ENCODE peak calls at places on chromosomes 7 and 10, in five cellular contexts. Y, O, Z, M and T are unnamed samples.

GRCh38 chr7:46162582-46162981 is 241.5 kb upstream of the IGFBP3 start:
- DNase-seq in O (no peak), Z (no peak), Y (no peak), M (no peak), T (no peak)

GRCh38 chr7:114519215-114519614 is 104.6 kb downstream of the FOXP2 start:
- DNase-seq in O (no peak), M (no peak), Z (no peak), Y (no peak), T (no peak)

GRCh38 chr7:30256459-30256858 is 27.9 kb upstream of the ZNRF2 start:
- DNase-seq in O (no peak), Z (no peak), Y (no peak), M (no peak), T (no peak)

GRCh38 chr7:16590424-16590823 is 55.1 kb downstream of the ANKMY2 start:
- DNase-seq in O (no peak), M (no peak), Y (no peak), Z (no peak), T (no peak)

GRCh38 chr7:2641406-2642393 is 9.9 kb downstream of the TTYH3 start:
- DNase-seq in Y (peak), O (peak), Z (peak), M (no peak), T (no peak)

GRCh38 chr10:116889066-116889465 is 39.8 kb downstream of the ENO4 start:
- DNase-seq in M (no peak), O (no peak), Z (no peak), Y (no peak), T (no peak)

GRCh38 chr7:88967432-88967831 is 171.9 kb upstream of the TEX47 start:
- DNase-seq in M (no peak), Z (no peak), O (no peak), Y (no peak), T (no peak)

GRCh38 chr10:22218448-22218847 is 633 bp upstream of the EBLN1 start:
- DNase-seq in O (no peak), M (no peak), Y (no peak), Z (no peak), T (no peak)

GRCh38 chr10:69963178-69963834 is 89.3 kb upstream of the MACROH2A2 start:
- DNase-seq in Z (no peak), M (no peak), O (no peak), Y (peak), T (no peak)

DNA sequence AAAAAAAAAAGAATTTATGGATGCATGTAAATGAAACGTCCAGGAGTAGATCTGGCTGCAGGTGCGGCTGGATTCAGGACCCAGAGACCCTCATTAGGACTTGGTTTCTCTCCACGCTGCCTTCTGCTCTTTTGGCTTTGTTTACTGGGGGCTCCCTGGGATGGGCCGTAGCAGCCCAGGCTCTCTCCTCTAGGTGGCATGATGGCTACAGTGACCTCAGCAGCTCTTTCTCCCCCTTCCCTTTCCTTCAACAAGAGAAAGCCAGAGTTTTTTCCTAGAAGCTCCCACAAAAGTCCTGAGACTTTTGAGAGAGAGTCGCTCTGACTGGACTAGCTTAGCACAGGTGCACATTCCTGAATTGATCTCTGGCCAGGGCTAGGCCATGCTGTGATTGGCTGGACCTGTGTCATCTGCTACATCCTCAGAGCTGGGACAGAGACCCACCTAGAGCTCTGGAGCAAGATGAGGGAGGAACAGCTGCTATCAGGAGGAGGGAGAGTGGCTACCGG is 67.8 kb upstream of the PDCD4 start:
- DNase-seq in M (no peak), O (peak), Y (peak), Z (no peak), T (no peak)
- TF ChIP-seq CTCF in M (peak), O (peak), Y (peak), Z (peak), T (peak)

DNA sequence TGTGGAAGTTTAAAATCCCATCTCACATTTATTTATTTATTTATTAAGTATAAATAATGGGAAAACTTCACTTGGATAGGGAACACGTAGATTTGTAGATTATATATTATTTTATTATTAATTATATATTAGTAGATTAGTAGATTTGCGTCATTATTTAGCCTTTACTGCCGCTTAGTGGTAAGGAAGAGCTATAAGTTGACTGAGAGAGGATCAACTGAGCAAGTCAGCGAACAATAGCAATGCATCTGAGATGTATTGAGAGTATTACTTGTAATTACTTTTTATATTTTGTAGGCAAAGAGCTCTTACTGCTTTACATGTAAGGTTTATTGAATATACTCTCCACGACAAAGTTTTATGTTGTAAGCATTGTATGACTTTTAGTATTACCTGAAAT is 244.5 kb upstream of the ANKRD30A start:
- DNase-seq in Y (no peak), Z (peak), O (no peak), M (peak), T (no peak)
- TF ChIP-seq CTCF in Y (no peak), Z (peak), O (no peak), M (peak), T (peak)

DNA sequence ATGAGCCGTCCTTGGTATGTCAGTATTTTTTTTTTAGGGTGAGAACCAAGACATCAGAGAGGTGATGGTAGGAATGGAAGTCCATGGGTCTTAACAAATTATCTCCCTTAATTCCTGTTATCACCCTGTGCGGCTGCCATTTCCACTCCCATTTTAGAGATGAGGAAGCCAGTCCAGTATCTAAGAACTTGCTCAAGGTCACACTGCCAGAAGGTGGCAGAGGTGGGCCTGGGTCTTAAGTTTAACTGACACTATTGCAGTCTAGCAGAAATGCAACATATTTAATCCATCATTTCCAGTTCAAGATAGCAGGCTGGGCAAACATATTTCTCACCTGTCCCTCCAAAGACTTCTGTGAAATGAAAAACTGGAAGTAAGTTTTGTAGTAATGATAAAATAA is 108.3 kb downstream of the GLI3 start:
- DNase-seq in O (no peak), M (peak), Z (no peak), Y (no peak), T (no peak)
- TF ChIP-seq CTCF in O (no peak), M (peak), Z (peak), Y (no peak), T (peak)

DNA sequence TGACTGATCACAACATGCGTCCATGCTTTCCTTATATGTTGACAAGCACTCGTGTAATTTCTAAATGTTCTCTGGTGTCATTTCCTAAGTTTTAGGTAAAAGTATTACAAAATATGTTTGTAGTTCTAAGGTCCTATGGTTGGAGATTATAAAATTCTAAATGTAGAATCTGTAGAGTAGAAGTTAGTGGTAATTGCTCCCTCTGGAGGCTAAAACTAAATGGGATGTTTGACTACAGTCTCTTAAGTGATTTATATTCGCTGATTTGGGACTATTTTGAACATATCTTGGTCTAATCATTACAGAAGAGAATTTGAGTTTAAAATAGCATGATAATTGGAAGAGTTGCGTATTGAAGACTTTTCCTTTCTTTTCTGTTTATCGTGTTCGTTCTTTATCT is 74.1 kb downstream of the ZMYND11 start:
- DNase-seq in O (no peak), Z (no peak), Y (no peak), M (no peak), T (no peak)
- TF ChIP-seq CTCF in O (no peak), Z (peak), Y (no peak), M (peak), T (peak)

DNA sequence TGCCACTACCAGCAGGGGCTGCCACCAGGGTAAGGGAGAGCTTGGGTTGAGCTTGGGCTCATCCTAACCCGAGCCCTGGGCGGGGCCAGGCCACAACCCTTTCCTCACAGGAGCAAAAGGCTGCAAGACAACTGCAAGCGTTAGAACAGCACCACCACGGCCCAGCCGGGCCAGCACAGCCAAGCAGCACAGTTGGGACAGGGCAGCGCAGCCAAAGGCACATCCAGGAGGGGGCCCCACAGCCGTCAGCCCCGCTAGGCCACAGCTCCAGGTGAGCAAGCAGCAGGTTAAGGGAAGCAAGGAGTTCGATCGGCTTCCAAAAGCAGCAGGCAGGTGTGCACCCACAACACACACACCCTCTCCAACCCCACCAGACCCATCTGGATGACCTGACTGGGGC is 7.0 kb upstream of the NDST2 start:
- DNase-seq in M (no peak), Y (peak), Z (no peak), O (no peak), T (no peak)
- TF ChIP-seq CTCF in M (no peak), Y (no peak), Z (peak), O (no peak), T (no peak)